ENCODE peak calls at places on chromosome 3, in ten cellular contexts. One of them, this sample, is unnamed.
A peak's percentile ranks its signal among the peaks of the same experiment; 100 is the strongest.

GRCh38 chr3:32780735-32781210 is 37.0 kb upstream of the TRIM71 start:
- DNase-seq in lung: peak; percentile 51
- DNase-seq in esophagus muscularis mucosa: no peak
- DNase-seq in left ventricle myocardium inferior: peak; percentile 39
- DNase-seq in mucosa of descending colon: peak; percentile 28
- DNase-seq in tibial nerve: no peak
- DNase-seq in transverse colon: peak; percentile 41
- DNase-seq in PC-3: peak; percentile 75
- DNase-seq in Karpas-422: peak; percentile 56
- DNase-seq in PC-9: peak; percentile 56
- DNase-seq in this sample: no peak

GRCh38 chr3:6860911-6861330 is at the start of gene GRM7:
- DNase-seq in lung: no peak
- DNase-seq in esophagus muscularis mucosa: no peak
- DNase-seq in left ventricle myocardium inferior: no peak
- DNase-seq in mucosa of descending colon: peak; percentile 10
- DNase-seq in tibial nerve: no peak
- DNase-seq in transverse colon: no peak
- DNase-seq in PC-3: no peak
- DNase-seq in Karpas-422: no peak
- DNase-seq in PC-9: no peak
- DNase-seq in this sample: no peak

GRCh38 chr3:83354205-83354604 is 1592.8 kb upstream of the GBE1 start:
- DNase-seq in lung: no peak
- DNase-seq in esophagus muscularis mucosa: no peak
- DNase-seq in left ventricle myocardium inferior: no peak
- DNase-seq in mucosa of descending colon: no peak
- DNase-seq in tibial nerve: no peak
- DNase-seq in transverse colon: no peak
- DNase-seq in PC-3: no peak
- DNase-seq in Karpas-422: no peak
- DNase-seq in PC-9: no peak
- DNase-seq in this sample: no peak

GRCh38 chr3:24069045-24069444 is 124.0 kb downstream of the NR1D2 start:
- DNase-seq in lung: no peak
- DNase-seq in esophagus muscularis mucosa: no peak
- DNase-seq in left ventricle myocardium inferior: no peak
- DNase-seq in mucosa of descending colon: peak; percentile 14
- DNase-seq in tibial nerve: no peak
- DNase-seq in transverse colon: peak; percentile 9
- DNase-seq in PC-3: peak; percentile 42
- DNase-seq in Karpas-422: peak; percentile 43
- DNase-seq in PC-9: peak; percentile 17
- DNase-seq in this sample: no peak

GRCh38 chr3:105906834-105907233 is 38.0 kb upstream of the CBLB start:
- DNase-seq in lung: peak; percentile 32
- DNase-seq in esophagus muscularis mucosa: no peak
- DNase-seq in left ventricle myocardium inferior: no peak
- DNase-seq in mucosa of descending colon: no peak
- DNase-seq in tibial nerve: no peak
- DNase-seq in transverse colon: no peak
- DNase-seq in PC-3: peak; percentile 61
- DNase-seq in Karpas-422: no peak
- DNase-seq in PC-9: no peak
- DNase-seq in this sample: no peak

GRCh38 chr3:126555795-126556636 is 2.7 kb downstream of the C3orf22 start:
- DNase-seq in lung: no peak
- DNase-seq in esophagus muscularis mucosa: peak; percentile 78
- DNase-seq in left ventricle myocardium inferior: no peak
- DNase-seq in mucosa of descending colon: peak; percentile 0
- DNase-seq in tibial nerve: no peak
- DNase-seq in transverse colon: peak; percentile 3
- DNase-seq in PC-3: no peak
- DNase-seq in Karpas-422: no peak
- DNase-seq in PC-9: no peak
- DNase-seq in this sample: no peak

GRCh38 chr3:130894873-130895330 is 1.0 kb downstream of the ATP2C1 start:
- DNase-seq in lung: no peak
- DNase-seq in esophagus muscularis mucosa: no peak
- DNase-seq in left ventricle myocardium inferior: no peak
- DNase-seq in mucosa of descending colon: no peak
- DNase-seq in tibial nerve: no peak
- DNase-seq in transverse colon: no peak
- DNase-seq in PC-3: no peak
- DNase-seq in Karpas-422: peak; percentile 68
- DNase-seq in PC-9: no peak
- DNase-seq in this sample: no peak

GRCh38 chr3:16174389-16174788 is at the start of gene GALNT15:
- DNase-seq in lung: peak; percentile 72
- DNase-seq in esophagus muscularis mucosa: peak; percentile 97
- DNase-seq in left ventricle myocardium inferior: peak; percentile 86
- DNase-seq in mucosa of descending colon: peak; percentile 51
- DNase-seq in tibial nerve: peak; percentile 95
- DNase-seq in transverse colon: peak; percentile 70
- DNase-seq in PC-3: no peak
- DNase-seq in Karpas-422: no peak
- DNase-seq in PC-9: no peak
- DNase-seq in this sample: peak; percentile 87

GRCh38 chr3:156816091-156816793 is 9.9 kb upstream of the LEKR1 start:
- DNase-seq in lung: peak; percentile 32
- DNase-seq in esophagus muscularis mucosa: no peak
- DNase-seq in left ventricle myocardium inferior: peak; percentile 25
- DNase-seq in mucosa of descending colon: peak; percentile 49
- DNase-seq in tibial nerve: no peak
- DNase-seq in transverse colon: peak; percentile 38
- DNase-seq in PC-3: peak; percentile 46
- DNase-seq in Karpas-422: no peak
- DNase-seq in PC-9: peak; percentile 49
- DNase-seq in this sample: peak; percentile 46

GRCh38 chr3:106560451-106560966 is 691.7 kb upstream of the CBLB start:
- DNase-seq in lung: no peak
- DNase-seq in esophagus muscularis mucosa: no peak
- DNase-seq in left ventricle myocardium inferior: no peak
- DNase-seq in mucosa of descending colon: no peak
- DNase-seq in tibial nerve: no peak
- DNase-seq in transverse colon: no peak
- DNase-seq in PC-3: peak; percentile 74
- DNase-seq in Karpas-422: no peak
- DNase-seq in PC-9: no peak
- DNase-seq in this sample: no peak

GRCh38 chr3:111989061-111989678 is 9.6 kb upstream of the TAGLN3 start:
- DNase-seq in lung: no peak
- DNase-seq in esophagus muscularis mucosa: no peak
- DNase-seq in left ventricle myocardium inferior: no peak
- DNase-seq in mucosa of descending colon: no peak
- DNase-seq in tibial nerve: no peak
- DNase-seq in transverse colon: no peak
- DNase-seq in PC-3: peak; percentile 82
- DNase-seq in Karpas-422: peak; percentile 83
- DNase-seq in PC-9: no peak
- DNase-seq in this sample: no peak

GRCh38 chr3:156910022-156910421 is 83.9 kb downstream of the LEKR1 start:
- DNase-seq in lung: no peak
- DNase-seq in esophagus muscularis mucosa: no peak
- DNase-seq in left ventricle myocardium inferior: no peak
- DNase-seq in mucosa of descending colon: no peak
- DNase-seq in tibial nerve: no peak
- DNase-seq in transverse colon: no peak
- DNase-seq in PC-3: no peak
- DNase-seq in Karpas-422: no peak
- DNase-seq in PC-9: no peak
- DNase-seq in this sample: no peak

GRCh38 chr3:94285874-94286273 is 223.0 kb downstream of the NSUN3 start:
- DNase-seq in lung: no peak
- DNase-seq in esophagus muscularis mucosa: no peak
- DNase-seq in left ventricle myocardium inferior: no peak
- DNase-seq in mucosa of descending colon: no peak
- DNase-seq in tibial nerve: no peak
- DNase-seq in transverse colon: no peak
- DNase-seq in PC-3: peak; percentile 65
- DNase-seq in Karpas-422: no peak
- DNase-seq in PC-9: no peak
- DNase-seq in this sample: no peak

GRCh38 chr3:114452176-114452744 is 158.4 kb downstream of the TIGIT start:
- DNase-seq in lung: no peak
- DNase-seq in esophagus muscularis mucosa: no peak
- DNase-seq in left ventricle myocardium inferior: no peak
- DNase-seq in mucosa of descending colon: no peak
- DNase-seq in tibial nerve: no peak
- DNase-seq in transverse colon: no peak
- DNase-seq in PC-3: no peak
- DNase-seq in Karpas-422: no peak
- DNase-seq in PC-9: no peak
- DNase-seq in this sample: no peak

GRCh38 chr3:149588909-149589308 is 68.9 kb downstream of the WWTR1 start:
- DNase-seq in lung: no peak
- DNase-seq in esophagus muscularis mucosa: no peak
- DNase-seq in left ventricle myocardium inferior: no peak
- DNase-seq in mucosa of descending colon: no peak
- DNase-seq in tibial nerve: no peak
- DNase-seq in transverse colon: no peak
- DNase-seq in PC-3: no peak
- DNase-seq in Karpas-422: no peak
- DNase-seq in PC-9: no peak
- DNase-seq in this sample: no peak

GRCh38 chr3:149589332-149589731 is 68.5 kb downstream of the WWTR1 start:
- DNase-seq in lung: no peak
- DNase-seq in esophagus muscularis mucosa: no peak
- DNase-seq in left ventricle myocardium inferior: no peak
- DNase-seq in mucosa of descending colon: no peak
- DNase-seq in tibial nerve: no peak
- DNase-seq in transverse colon: no peak
- DNase-seq in PC-3: peak; percentile 65
- DNase-seq in Karpas-422: no peak
- DNase-seq in PC-9: no peak
- DNase-seq in this sample: no peak

GRCh38 chr3:149593416-149594160 is 64.2 kb downstream of the WWTR1 start:
- DNase-seq in lung: no peak
- DNase-seq in esophagus muscularis mucosa: no peak
- DNase-seq in left ventricle myocardium inferior: no peak
- DNase-seq in mucosa of descending colon: no peak
- DNase-seq in tibial nerve: no peak
- DNase-seq in transverse colon: no peak
- DNase-seq in PC-3: no peak
- DNase-seq in Karpas-422: no peak
- DNase-seq in PC-9: no peak
- DNase-seq in this sample: no peak

GRCh38 chr3:149592758-149593240 is 65.0 kb downstream of the WWTR1 start:
- DNase-seq in lung: no peak
- DNase-seq in esophagus muscularis mucosa: no peak
- DNase-seq in left ventricle myocardium inferior: peak; percentile 31
- DNase-seq in mucosa of descending colon: no peak
- DNase-seq in tibial nerve: no peak
- DNase-seq in transverse colon: no peak
- DNase-seq in PC-3: no peak
- DNase-seq in Karpas-422: no peak
- DNase-seq in PC-9: no peak
- DNase-seq in this sample: peak; percentile 61

DNA sequence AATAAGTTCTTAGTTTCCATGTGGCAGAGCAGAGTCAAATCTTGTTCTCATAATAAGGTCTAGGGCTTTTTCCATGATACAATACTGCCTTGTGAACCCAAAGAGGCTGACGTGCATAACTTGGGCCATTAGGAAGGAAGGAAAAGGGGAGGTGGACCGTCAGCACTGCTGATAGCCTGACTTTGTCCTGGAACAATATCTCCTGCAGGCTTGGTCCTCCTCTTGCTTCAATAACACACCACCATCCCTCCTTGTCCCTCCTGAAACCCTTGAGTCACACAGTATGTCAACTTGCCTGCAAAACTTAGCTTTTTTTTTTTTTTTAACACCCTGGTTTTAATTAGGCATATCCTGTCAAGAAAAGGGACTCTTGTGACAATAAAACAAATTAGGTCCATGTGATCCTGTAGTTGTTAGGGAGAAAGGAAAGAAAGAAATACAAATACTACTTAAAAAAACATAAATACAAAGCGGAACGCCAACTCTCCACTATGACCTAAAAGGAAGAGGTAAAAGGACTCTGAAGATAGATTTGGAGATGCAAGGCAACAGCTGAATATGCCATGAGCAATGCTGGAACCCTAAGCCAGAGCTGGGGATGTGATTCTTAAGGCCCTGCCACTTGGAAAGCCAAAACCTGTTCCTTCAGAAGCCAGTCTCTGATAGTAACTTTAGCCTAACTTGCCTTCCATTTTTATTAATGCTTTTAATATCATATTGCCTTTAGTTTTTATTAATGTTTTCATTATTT is 67.0 kb downstream of the WWTR1 start:
- DNase-seq in lung: no peak
- DNase-seq in esophagus muscularis mucosa: no peak
- DNase-seq in left ventricle myocardium inferior: no peak
- DNase-seq in mucosa of descending colon: no peak
- DNase-seq in tibial nerve: no peak
- DNase-seq in transverse colon: no peak
- DNase-seq in PC-3: no peak
- DNase-seq in Karpas-422: no peak
- DNase-seq in PC-9: no peak
- DNase-seq in this sample: no peak
- H3K4me1 ChIP-seq in lung: peaks cover 22% of the 10 kb centered on the region
- H3K4me1 ChIP-seq in esophagus muscularis mucosa: peaks cover 47% of the 10 kb centered on the region
- H3K4me1 ChIP-seq in left ventricle myocardium inferior: peaks cover 88% of the 10 kb centered on the region
- H3K4me1 ChIP-seq in mucosa of descending colon: no peaks in the 10 kb centered on the region
- H3K4me1 ChIP-seq in tibial nerve: peaks cover 52% of the 10 kb centered on the region
- H3K4me1 ChIP-seq in transverse colon: no peaks in the 10 kb centered on the region
- H3K4me1 ChIP-seq in PC-3: peaks cover 41% of the 10 kb centered on the region
- H3K4me1 ChIP-seq in Karpas-422: no peaks in the 10 kb centered on the region
- H3K4me1 ChIP-seq in PC-9: peaks cover 34% of the 10 kb centered on the region
- H3K4me1 ChIP-seq in this sample: peaks cover 9% of the 10 kb centered on the region

GRCh38 chr3:194497799-194498575 is 11.2 kb upstream of the ATP13A3 start:
- DNase-seq in lung: peak; percentile 28
- DNase-seq in esophagus muscularis mucosa: peak; percentile 89
- DNase-seq in left ventricle myocardium inferior: no peak
- DNase-seq in mucosa of descending colon: peak; percentile 69
- DNase-seq in tibial nerve: no peak
- DNase-seq in transverse colon: peak; percentile 55
- DNase-seq in PC-3: peak; percentile 90
- DNase-seq in Karpas-422: no peak
- DNase-seq in PC-9: peak; percentile 58
- DNase-seq in this sample: no peak
- H3K4me1 ChIP-seq in lung: no peaks in the 10 kb centered on the region
- H3K4me1 ChIP-seq in esophagus muscularis mucosa: peaks cover 16% of the 10 kb centered on the region
- H3K4me1 ChIP-seq in left ventricle myocardium inferior: peaks cover 32% of the 10 kb centered on the region
- H3K4me1 ChIP-seq in mucosa of descending colon: peaks cover 30% of the 10 kb centered on the region
- H3K4me1 ChIP-seq in tibial nerve: peaks cover 10% of the 10 kb centered on the region
- H3K4me1 ChIP-seq in transverse colon: peaks cover 28% of the 10 kb centered on the region
- H3K4me1 ChIP-seq in PC-3: peaks cover 45% of the 10 kb centered on the region
- H3K4me1 ChIP-seq in Karpas-422: peaks cover 18% of the 10 kb centered on the region
- H3K4me1 ChIP-seq in PC-9: peaks cover 60% of the 10 kb centered on the region
- H3K4me1 ChIP-seq in this sample: no peaks in the 10 kb centered on the region

GRCh38 chr3:191334359-191334893 is 4.1 kb upstream of the UTS2B start:
- DNase-seq in lung: no peak
- DNase-seq in esophagus muscularis mucosa: no peak
- DNase-seq in left ventricle myocardium inferior: no peak
- DNase-seq in mucosa of descending colon: no peak
- DNase-seq in tibial nerve: no peak
- DNase-seq in transverse colon: no peak
- DNase-seq in PC-3: no peak
- DNase-seq in Karpas-422: no peak
- DNase-seq in PC-9: no peak
- DNase-seq in this sample: no peak
- H3K4me1 ChIP-seq in lung: peaks cover 31% of the 10 kb centered on the region
- H3K4me1 ChIP-seq in esophagus muscularis mucosa: peaks cover 61% of the 10 kb centered on the region
- H3K4me1 ChIP-seq in left ventricle myocardium inferior: peaks cover 96% of the 10 kb centered on the region
- H3K4me1 ChIP-seq in mucosa of descending colon: peaks cover 13% of the 10 kb centered on the region
- H3K4me1 ChIP-seq in tibial nerve: peaks cover 39% of the 10 kb centered on the region
- H3K4me1 ChIP-seq in transverse colon: peaks cover 35% of the 10 kb centered on the region
- H3K4me1 ChIP-seq in PC-3: peaks cover 79% of the 10 kb centered on the region
- H3K4me1 ChIP-seq in Karpas-422: no peaks in the 10 kb centered on the region
- H3K4me1 ChIP-seq in PC-9: peaks cover 42% of the 10 kb centered on the region
- H3K4me1 ChIP-seq in this sample: peaks cover 1% of the 10 kb centered on the region

GRCh38 chr3:125061170-125061569 is 5.4 kb upstream of the HEG1 start:
- DNase-seq in lung: no peak
- DNase-seq in esophagus muscularis mucosa: peak; percentile 94
- DNase-seq in left ventricle myocardium inferior: peak; percentile 66
- DNase-seq in mucosa of descending colon: peak; percentile 19
- DNase-seq in tibial nerve: peak; percentile 21
- DNase-seq in transverse colon: no peak
- DNase-seq in PC-3: no peak
- DNase-seq in Karpas-422: no peak
- DNase-seq in PC-9: no peak
- DNase-seq in this sample: peak; percentile 58
- H3K4me1 ChIP-seq in lung: peaks cover 35% of the 10 kb centered on the region
- H3K4me1 ChIP-seq in esophagus muscularis mucosa: peaks cover 62% of the 10 kb centered on the region
- H3K4me1 ChIP-seq in left ventricle myocardium inferior: peaks cover 71% of the 10 kb centered on the region
- H3K4me1 ChIP-seq in mucosa of descending colon: no peaks in the 10 kb centered on the region
- H3K4me1 ChIP-seq in tibial nerve: peaks cover 14% of the 10 kb centered on the region
- H3K4me1 ChIP-seq in transverse colon: peaks cover 17% of the 10 kb centered on the region
- H3K4me1 ChIP-seq in PC-3: peaks cover 49% of the 10 kb centered on the region
- H3K4me1 ChIP-seq in Karpas-422: peaks cover 25% of the 10 kb centered on the region
- H3K4me1 ChIP-seq in PC-9: peaks cover 66% of the 10 kb centered on the region
- H3K4me1 ChIP-seq in this sample: peaks cover 13% of the 10 kb centered on the region